ENCODE peak calls at places on chromosomes 7 and 10, in four cellular contexts. One of them, this sample, is unnamed.

GRCh38 chr10:52170776-52171175 is 143.3 kb upstream of the DKK1 start:
- DNase-seq in HCT116: no peak
- DNase-seq in IMR-90: no peak
- DNase-seq in GM12878: no peak
- DNase-seq in this sample: no peak

GRCh38 chr7:97003262-97004236 is 1.8 kb upstream of the DLX6 start:
- DNase-seq in HCT116: no peak
- DNase-seq in IMR-90: no peak
- DNase-seq in GM12878: no peak
- DNase-seq in this sample: no peak

GRCh38 chr10:131453772-131454634 is 142.5 kb upstream of the TCERG1L start:
- DNase-seq in HCT116: peak
- DNase-seq in IMR-90: no peak
- DNase-seq in GM12878: no peak
- DNase-seq in this sample: no peak

GRCh38 chr10:101367569-101368453 is 13.8 kb downstream of the BTRC start:
- DNase-seq in HCT116: peak
- DNase-seq in IMR-90: peak
- DNase-seq in GM12878: no peak
- DNase-seq in this sample: peak

GRCh38 chr7:123351506-123352225 is 151.9 kb upstream of the SLC13A1 start:
- DNase-seq in HCT116: no peak
- DNase-seq in IMR-90: no peak
- DNase-seq in GM12878: no peak
- DNase-seq in this sample: peak

GRCh38 chr10:11112718-11113117 is 95.0 kb downstream of the CELF2 start:
- DNase-seq in HCT116: no peak
- DNase-seq in IMR-90: peak
- DNase-seq in GM12878: no peak
- DNase-seq in this sample: no peak

GRCh38 chr7:159126496-159127345 is 17.9 kb downstream of the VIPR2 start:
- DNase-seq in HCT116: no peak
- DNase-seq in IMR-90: no peak
- DNase-seq in GM12878: no peak
- DNase-seq in this sample: no peak

GRCh38 chr10:34768261-34768971 is 46.7 kb downstream of the PARD3 start:
- DNase-seq in HCT116: no peak
- DNase-seq in IMR-90: peak
- DNase-seq in GM12878: no peak
- DNase-seq in this sample: no peak

GRCh38 chr7:99092064-99092720 is 51.7 kb downstream of the SMURF1 start:
- DNase-seq in HCT116: no peak
- DNase-seq in IMR-90: no peak
- DNase-seq in GM12878: no peak
- DNase-seq in this sample: no peak

GRCh38 chr7:55427800-55428199 is 62.7 kb downstream of the LANCL2 start:
- DNase-seq in HCT116: no peak
- DNase-seq in IMR-90: no peak
- DNase-seq in GM12878: no peak
- DNase-seq in this sample: no peak

GRCh38 chr7:30625283-30625682 is 30.6 kb downstream of the GARS1 start:
- DNase-seq in HCT116: no peak
- DNase-seq in IMR-90: no peak
- DNase-seq in GM12878: no peak
- DNase-seq in this sample: no peak

GRCh38 chr7:80445351-80445750 is 66.5 kb downstream of the GNAT3 start:
- DNase-seq in HCT116: no peak
- DNase-seq in IMR-90: no peak
- DNase-seq in GM12878: no peak
- DNase-seq in this sample: no peak

GRCh38 chr7:159120540-159120919 is 24.1 kb downstream of the VIPR2 start:
- DNase-seq in HCT116: no peak
- DNase-seq in IMR-90: no peak
- DNase-seq in GM12878: no peak
- DNase-seq in this sample: no peak

GRCh38 chr7:1246170-1246870 is 13.6 kb downstream of the UNCX start:
- DNase-seq in HCT116: no peak
- DNase-seq in IMR-90: no peak
- DNase-seq in GM12878: no peak
- DNase-seq in this sample: no peak

GRCh38 chr7:98354511-98355249 is 46.2 kb downstream of the BAIAP2L1 start:
- DNase-seq in HCT116: peak
- DNase-seq in IMR-90: peak
- DNase-seq in GM12878: no peak
- DNase-seq in this sample: peak

GRCh38 chr10:119007211-119007574 is 22.3 kb upstream of the NANOS1 start:
- DNase-seq in HCT116: no peak
- DNase-seq in IMR-90: no peak
- DNase-seq in GM12878: no peak
- DNase-seq in this sample: no peak

GRCh38 chr10:119001717-119002500 is 27.6 kb upstream of the NANOS1 start:
- DNase-seq in HCT116: no peak
- DNase-seq in IMR-90: no peak
- DNase-seq in GM12878: no peak
- DNase-seq in this sample: no peak

GRCh38 chr10:119006451-119007210 is 22.9 kb upstream of the NANOS1 start:
- DNase-seq in HCT116: no peak
- DNase-seq in IMR-90: peak
- DNase-seq in GM12878: no peak
- DNase-seq in this sample: peak

GRCh38 chr10:119005377-119006043 is 24.0 kb upstream of the NANOS1 start:
- DNase-seq in HCT116: no peak
- DNase-seq in IMR-90: peak
- DNase-seq in GM12878: no peak
- DNase-seq in this sample: no peak

DNA sequence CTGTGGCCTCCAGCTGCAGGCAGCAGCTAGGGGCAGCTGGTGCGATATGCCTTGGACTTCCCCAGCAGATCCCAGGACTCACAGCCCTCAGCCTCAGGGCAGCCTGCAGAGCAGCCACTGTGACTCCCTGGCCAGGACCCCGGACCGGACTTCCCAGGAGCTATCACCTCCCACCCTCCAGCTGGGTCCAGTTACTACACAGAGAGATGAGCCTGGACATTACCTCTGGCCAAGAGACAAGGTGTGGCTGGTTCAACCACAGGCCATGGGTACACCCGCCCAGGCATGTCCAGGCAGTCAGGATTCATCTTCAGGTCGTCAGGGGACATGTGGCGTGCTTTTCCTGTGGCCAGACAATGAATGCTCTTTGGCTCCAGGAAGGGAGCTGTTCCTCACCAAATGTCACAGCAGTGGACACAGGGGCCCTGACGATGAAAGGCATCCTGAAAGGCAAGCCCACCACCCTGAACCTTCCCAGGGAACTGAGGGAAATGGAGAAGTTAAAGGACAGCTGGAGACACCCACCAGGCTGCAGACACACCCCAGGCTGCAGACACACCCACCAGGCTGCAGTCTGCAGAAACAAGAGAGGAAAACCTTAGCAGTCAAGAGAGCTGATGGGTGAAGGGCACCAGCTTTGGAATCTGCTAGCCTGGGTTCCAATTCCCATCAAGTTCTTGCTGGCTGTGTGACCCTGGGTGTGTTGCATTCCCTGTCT is 25.8 kb upstream of the NANOS1 start:
- DNase-seq in HCT116: no peak
- DNase-seq in IMR-90: no peak
- DNase-seq in GM12878: no peak
- DNase-seq in this sample: no peak
- H2AFZ ChIP-seq in HCT116: no peak
- H2AFZ ChIP-seq in IMR-90: no peak
- H2AFZ ChIP-seq in GM12878: no peak
- H2AFZ ChIP-seq in this sample: no peak

GRCh38 chr10:119165171-119166110 is at the start of gene SFXN4:
- DNase-seq in HCT116: peak
- DNase-seq in IMR-90: peak
- DNase-seq in GM12878: peak
- DNase-seq in this sample: peak
- TF ChIP-seq POLR2A in HCT116: peak
- TF ChIP-seq POLR2A in IMR-90: no peak
- TF ChIP-seq POLR2A in GM12878: peak
- TF ChIP-seq POLR2A in this sample: peak

GRCh38 chr7:154177584-154177983 is 125.4 kb downstream of the DPP6 start:
- DNase-seq in HCT116: no peak
- DNase-seq in IMR-90: no peak
- DNase-seq in GM12878: no peak
- DNase-seq in this sample: no peak

GRCh38 chr7:154182361-154182760 is 130.2 kb downstream of the DPP6 start:
- DNase-seq in HCT116: no peak
- DNase-seq in IMR-90: no peak
- DNase-seq in GM12878: no peak
- DNase-seq in this sample: no peak

GRCh38 chr7:154183946-154184345 is 131.7 kb downstream of the DPP6 start:
- DNase-seq in HCT116: no peak
- DNase-seq in IMR-90: no peak
- DNase-seq in GM12878: no peak
- DNase-seq in this sample: no peak

GRCh38 chr7:154183482-154183881 is 131.3 kb downstream of the DPP6 start:
- DNase-seq in HCT116: no peak
- DNase-seq in IMR-90: no peak
- DNase-seq in GM12878: no peak
- DNase-seq in this sample: no peak

GRCh38 chr7:154178890-154179289 is 126.7 kb downstream of the DPP6 start:
- DNase-seq in HCT116: no peak
- DNase-seq in IMR-90: no peak
- DNase-seq in GM12878: no peak
- DNase-seq in this sample: no peak
- H2AFZ ChIP-seq in HCT116: no peak
- H2AFZ ChIP-seq in IMR-90: no peak
- H2AFZ ChIP-seq in GM12878: no peak
- H2AFZ ChIP-seq in this sample: no peak

GRCh38 chr7:106285051-106285800 is 443 bp upstream of the NAMPT start:
- DNase-seq in HCT116: peak
- DNase-seq in IMR-90: peak
- DNase-seq in GM12878: peak
- DNase-seq in this sample: peak
- TF ChIP-seq POLR2A in HCT116: peak
- TF ChIP-seq POLR2A in IMR-90: peak
- TF ChIP-seq POLR2A in GM12878: peak
- TF ChIP-seq POLR2A in this sample: peak

GRCh38 chr7:101119876-101120275 is 7.0 kb upstream of the SERPINE1 start:
- DNase-seq in HCT116: no peak
- DNase-seq in IMR-90: no peak
- DNase-seq in GM12878: no peak
- DNase-seq in this sample: peak
- H2AFZ ChIP-seq in HCT116: no peak
- H2AFZ ChIP-seq in IMR-90: peak
- H2AFZ ChIP-seq in GM12878: no peak
- H2AFZ ChIP-seq in this sample: no peak

GRCh38 chr7:151062399-151063211 is 3.2 kb downstream of the SLC4A2 start:
- DNase-seq in HCT116: peak
- DNase-seq in IMR-90: peak
- DNase-seq in GM12878: no peak
- DNase-seq in this sample: no peak
- TF ChIP-seq POLR2A in HCT116: no peak
- TF ChIP-seq POLR2A in IMR-90: peak
- TF ChIP-seq POLR2A in GM12878: no peak
- TF ChIP-seq POLR2A in this sample: no peak

GRCh38 chr10:75402486-75403143 is 1.1 kb upstream of the ZNF503 start:
- DNase-seq in HCT116: no peak
- DNase-seq in IMR-90: no peak
- DNase-seq in GM12878: no peak
- DNase-seq in this sample: no peak

GRCh38 chr10:75400163-75400768 is 1.3 kb downstream of the ZNF503 start:
- DNase-seq in HCT116: no peak
- DNase-seq in IMR-90: no peak
- DNase-seq in GM12878: no peak
- DNase-seq in this sample: peak

GRCh38 chr10:75403144-75404022 is 1.8 kb upstream of the ZNF503 start:
- DNase-seq in HCT116: no peak
- DNase-seq in IMR-90: no peak
- DNase-seq in GM12878: no peak
- DNase-seq in this sample: peak

GRCh38 chr10:75400769-75401568 is 595 bp downstream of the ZNF503 start:
- DNase-seq in HCT116: no peak
- DNase-seq in IMR-90: peak
- DNase-seq in GM12878: no peak
- DNase-seq in this sample: peak

DNA sequence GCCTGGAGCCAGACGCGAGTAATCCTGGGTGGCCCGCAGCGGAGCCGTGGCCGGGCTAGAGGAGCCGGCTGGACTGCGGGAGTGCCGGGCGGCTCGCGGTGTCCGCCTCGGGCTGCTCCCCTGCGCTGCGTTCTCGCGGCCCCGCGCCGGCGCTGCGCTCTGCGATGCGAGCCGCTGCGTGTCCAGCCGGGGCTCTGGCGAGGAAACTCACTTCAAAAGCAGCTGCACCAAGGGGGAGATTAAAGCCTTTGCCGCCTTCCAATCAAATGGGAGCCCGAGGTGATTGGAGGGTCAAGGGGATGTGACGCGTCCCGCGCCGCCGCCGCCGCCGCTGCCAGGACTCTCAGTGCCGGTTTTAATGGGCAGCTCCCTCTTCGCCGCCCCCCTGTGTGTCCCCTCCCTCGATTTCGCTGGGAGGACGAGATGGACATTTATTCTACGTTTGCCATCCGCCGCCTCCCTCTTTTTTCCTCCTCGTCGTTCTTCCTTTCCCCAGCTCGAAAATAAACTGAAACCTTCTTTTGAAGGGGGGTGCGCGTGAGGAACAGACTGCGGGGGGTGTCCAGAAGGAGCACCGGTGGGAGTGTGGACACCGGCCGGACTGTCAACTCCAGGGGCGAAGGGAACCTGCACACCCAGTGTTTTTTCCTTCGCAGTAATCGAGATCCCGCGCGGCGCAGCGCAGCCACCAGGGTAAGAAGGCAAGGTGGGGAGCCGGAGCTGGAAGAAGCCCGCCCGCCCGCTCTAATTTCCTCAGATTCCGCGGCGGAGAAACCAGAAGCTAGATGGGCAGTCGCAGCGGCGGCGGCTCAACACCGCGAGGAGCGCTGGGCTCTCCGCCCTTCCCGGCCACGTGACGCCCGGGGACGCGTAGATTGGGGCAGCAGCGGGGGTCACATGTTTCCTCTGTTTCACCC is at the start of gene ZNF503:
- DNase-seq in HCT116: peak
- DNase-seq in IMR-90: peak
- DNase-seq in GM12878: peak
- DNase-seq in this sample: peak
- H2AFZ ChIP-seq in HCT116: peak
- H2AFZ ChIP-seq in IMR-90: peak
- H2AFZ ChIP-seq in GM12878: peak
- H2AFZ ChIP-seq in this sample: peak

GRCh38 chr10:30431435-30431911 is 2.5 kb upstream of the MAP3K8 start:
- DNase-seq in HCT116: no peak
- DNase-seq in IMR-90: no peak
- DNase-seq in GM12878: no peak
- DNase-seq in this sample: no peak
- TF ChIP-seq POLR2A in HCT116: no peak
- TF ChIP-seq POLR2A in IMR-90: no peak
- TF ChIP-seq POLR2A in GM12878: no peak
- TF ChIP-seq POLR2A in this sample: no peak

This sample was measured in endothelial cell of umbilical vein.